ENCODE peak calls at places on chromosomes 2 and 18, in ten cellular contexts. O is stimulated activated CD4-positive, alpha-beta T cell treated with anti-CD3 and anti-CD28 coated beads, TNF-alpha, amount 100 ng/mL, for 1 hour; A is Karpas-422; S is HEK293T; V is mammary epithelial cell; H is AG09309; Q is NCI-H460; T is GM23248; C is right lobe of liver; W is IMR-90. R is an unnamed sample.

GRCh38 chr2:148989882-148990493 is 48.5 kb upstream of the LYPD6B start:
- DNase-seq in O (no peak), S (peak; percentile 68), V (peak; percentile 53), C (no peak), H (peak; percentile 80), Q (peak; percentile 81), A (peak; percentile 90), T (peak; percentile 87), W (peak; percentile 80), R (peak; percentile 41)

GRCh38 chr2:55239656-55240222 is 7.3 kb downstream of the RPS27A start:
- DNase-seq in C (no peak), A (no peak), W (no peak), Q (no peak), S (no peak), T (no peak), V (no peak), H (no peak), O (no peak), R (no peak)

GRCh38 chr2:241777686-241778627 is 1.3 kb downstream of the GAL3ST2 start:
- DNase-seq in S (no peak), A (no peak), Q (no peak), W (no peak), O (no peak), V (peak; percentile 41), H (no peak), C (no peak), T (no peak), R (no peak)

GRCh38 chr18:21996261-21996892 is 173.0 kb upstream of the GATA6 start:
- DNase-seq in S (no peak), W (no peak), V (no peak), A (no peak), C (no peak), O (no peak), Q (no peak), T (peak; percentile 7), H (no peak), R (no peak)

GRCh38 chr2:191566347-191566746 is 111.6 kb upstream of the NABP1 start:
- DNase-seq in O (peak; percentile 16), T (peak; percentile 71), W (peak; percentile 59), A (peak; percentile 89), S (peak; percentile 71), Q (peak; percentile 71), V (peak; percentile 38), C (peak; percentile 47), H (no peak), R (no peak)

GRCh38 chr2:240499309-240500301 is 58.2 kb downstream of the ANKMY1 start:
- DNase-seq in T (no peak), Q (no peak), W (no peak), A (no peak), V (no peak), H (no peak), C (no peak), O (no peak), S (no peak), R (no peak)

GRCh38 chr2:161952722-161953322 is 121.2 kb downstream of the DPP4 start:
- DNase-seq in O (no peak), C (no peak), S (no peak), V (no peak), W (no peak), Q (no peak), T (no peak), A (no peak), H (no peak), R (no peak)

GRCh38 chr18:77056399-77057015 is 76.1 kb downstream of the MBP start:
- DNase-seq in T (peak; percentile 25), A (peak; percentile 44), W (no peak), O (no peak), H (no peak), S (no peak), V (no peak), C (no peak), Q (no peak), R (no peak)

GRCh38 chr2:12488365-12488972 is 228.3 kb upstream of the TRIB2 start:
- DNase-seq in O (no peak), V (no peak), Q (no peak), W (no peak), C (no peak), S (no peak), A (peak; percentile 49), T (no peak), H (no peak), R (no peak)

GRCh38 chr2:242058116-242058680 is 188.7 kb downstream of the RTP5 start:
- DNase-seq in A (no peak), W (no peak), S (no peak), T (no peak), V (no peak), Q (no peak), C (no peak), O (no peak), H (no peak), R (no peak)

GRCh38 chr2:171365778-171366177 is 68.0 kb downstream of the METTL8 start:
- DNase-seq in S (no peak), Q (no peak), H (no peak), V (no peak), W (no peak), T (no peak), C (no peak), A (no peak), O (no peak), R (no peak)

GRCh38 chr2:70357076-70358071 is 55.5 kb upstream of the FAM136A start:
- DNase-seq in W (no peak), Q (no peak), S (no peak), H (no peak), C (no peak), V (no peak), A (no peak), T (peak; percentile 82), O (no peak), R (no peak)

GRCh38 chr2:3780477-3781402 is 77.4 kb downstream of the DCDC2C start:
- DNase-seq in V (no peak), T (peak; percentile 57), A (peak; percentile 86), W (peak; percentile 73), O (no peak), H (no peak), C (peak; percentile 73), S (peak; percentile 67), Q (peak; percentile 60), R (peak; percentile 39)

GRCh38 chr2:11147263-11147662 is 8.0 kb upstream of the SLC66A3 start:
- DNase-seq in Q (no peak), C (no peak), T (no peak), S (no peak), W (no peak), H (no peak), A (no peak), V (no peak), O (no peak), R (no peak)

GRCh38 chr2:237207641-237208040 is 122.0 kb downstream of the COPS8 start:
- DNase-seq in W (peak; percentile 85), H (peak; percentile 92), A (no peak), T (peak; percentile 88), V (no peak), Q (no peak), C (no peak), S (no peak), O (no peak), R (no peak)

GRCh38 chr2:174465327-174465726 is 21.5 kb downstream of the GPR155 start:
- DNase-seq in C (no peak), S (peak; percentile 12), W (no peak), V (no peak), H (no peak), O (no peak), Q (no peak), T (peak; percentile 7), A (no peak), R (no peak)